ENCODE peak calls at places on chromosomes 6 and 20, in eight cellular contexts. One of them, this sample, is unnamed.

GRCh38 chr20:48025061-48025515 is 239.8 kb upstream of the SULF2 start:
- DNase-seq in right lobe of liver: no peak
- DNase-seq in CD8-positive, alpha-beta T cell: no peak
- DNase-seq in BJ: peak; percentile 77
- DNase-seq in IMR-90: peak; percentile 29
- DNase-seq in sigmoid colon: no peak
- DNase-seq in kidney epithelial cell: peak; percentile 50
- DNase-seq in HL-60: no peak
- DNase-seq in this sample: peak; percentile 95

GRCh38 chr6:168007592-168008338 is 10.3 kb downstream of the KIF25 start:
- DNase-seq in right lobe of liver: no peak
- DNase-seq in kidney epithelial cell: peak; percentile 98
- DNase-seq in CD8-positive, alpha-beta T cell: no peak
- DNase-seq in sigmoid colon: no peak
- DNase-seq in BJ: peak; percentile 93
- DNase-seq in HL-60: no peak
- DNase-seq in IMR-90: peak; percentile 99
- DNase-seq in this sample: peak; percentile 98

GRCh38 chr6:105566503-105566902 is 163.6 kb upstream of the PREP start:
- DNase-seq in BJ: no peak
- DNase-seq in right lobe of liver: no peak
- DNase-seq in kidney epithelial cell: no peak
- DNase-seq in HL-60: no peak
- DNase-seq in sigmoid colon: no peak
- DNase-seq in IMR-90: no peak
- DNase-seq in CD8-positive, alpha-beta T cell: no peak
- DNase-seq in this sample: no peak

GRCh38 chr20:61459705-61460104 is 207.6 kb downstream of the CDH4 start:
- DNase-seq in CD8-positive, alpha-beta T cell: no peak
- DNase-seq in right lobe of liver: no peak
- DNase-seq in kidney epithelial cell: no peak
- DNase-seq in HL-60: no peak
- DNase-seq in sigmoid colon: no peak
- DNase-seq in BJ: no peak
- DNase-seq in IMR-90: no peak
- DNase-seq in this sample: no peak

GRCh38 chr6:135227758-135228157 is 46.6 kb downstream of the MYB start:
- DNase-seq in right lobe of liver: no peak
- DNase-seq in IMR-90: no peak
- DNase-seq in BJ: no peak
- DNase-seq in sigmoid colon: no peak
- DNase-seq in kidney epithelial cell: no peak
- DNase-seq in HL-60: no peak
- DNase-seq in CD8-positive, alpha-beta T cell: no peak
- DNase-seq in this sample: no peak

GRCh38 chr6:121856296-121856695 is 420.9 kb downstream of the GJA1 start:
- DNase-seq in BJ: peak; percentile 65
- DNase-seq in right lobe of liver: no peak
- DNase-seq in HL-60: no peak
- DNase-seq in IMR-90: peak; percentile 55
- DNase-seq in CD8-positive, alpha-beta T cell: no peak
- DNase-seq in sigmoid colon: no peak
- DNase-seq in kidney epithelial cell: no peak
- DNase-seq in this sample: peak; percentile 85

GRCh38 chr6:6619415-6619814 is 30.9 kb downstream of the LY86 start:
- DNase-seq in CD8-positive, alpha-beta T cell: no peak
- DNase-seq in right lobe of liver: no peak
- DNase-seq in sigmoid colon: no peak
- DNase-seq in BJ: no peak
- DNase-seq in kidney epithelial cell: no peak
- DNase-seq in HL-60: no peak
- DNase-seq in IMR-90: no peak
- DNase-seq in this sample: no peak

GRCh38 chr6:115899883-115900282 is 160.8 kb downstream of the FRK start:
- DNase-seq in HL-60: no peak
- DNase-seq in BJ: no peak
- DNase-seq in IMR-90: no peak
- DNase-seq in kidney epithelial cell: no peak
- DNase-seq in right lobe of liver: no peak
- DNase-seq in CD8-positive, alpha-beta T cell: no peak
- DNase-seq in sigmoid colon: no peak
- DNase-seq in this sample: no peak

GRCh38 chr20:48632825-48633619 is 194.8 kb downstream of the PREX1 start:
- DNase-seq in CD8-positive, alpha-beta T cell: no peak
- DNase-seq in kidney epithelial cell: no peak
- DNase-seq in right lobe of liver: peak; percentile 39
- DNase-seq in BJ: no peak
- DNase-seq in HL-60: no peak
- DNase-seq in sigmoid colon: no peak
- DNase-seq in IMR-90: no peak
- DNase-seq in this sample: no peak

GRCh38 chr6:38639498-38640215 is at the start of gene BTBD9:
- DNase-seq in CD8-positive, alpha-beta T cell: peak; percentile 78
- DNase-seq in BJ: peak; percentile 28
- DNase-seq in sigmoid colon: peak; percentile 90
- DNase-seq in HL-60: peak; percentile 66
- DNase-seq in kidney epithelial cell: peak; percentile 14
- DNase-seq in right lobe of liver: peak; percentile 86
- DNase-seq in IMR-90: peak; percentile 83
- DNase-seq in this sample: peak; percentile 76

GRCh38 chr6:313917-314316 is 21.6 kb downstream of the DUSP22 start:
- DNase-seq in sigmoid colon: no peak
- DNase-seq in kidney epithelial cell: no peak
- DNase-seq in right lobe of liver: no peak
- DNase-seq in IMR-90: peak; percentile 36
- DNase-seq in BJ: no peak
- DNase-seq in CD8-positive, alpha-beta T cell: no peak
- DNase-seq in HL-60: no peak
- DNase-seq in this sample: no peak

GRCh38 chr20:59598625-59599310 is 5.6 kb upstream of the PHACTR3 start:
- DNase-seq in HL-60: peak; percentile 26
- DNase-seq in sigmoid colon: no peak
- DNase-seq in kidney epithelial cell: no peak
- DNase-seq in right lobe of liver: peak; percentile 45
- DNase-seq in CD8-positive, alpha-beta T cell: no peak
- DNase-seq in IMR-90: no peak
- DNase-seq in BJ: no peak
- DNase-seq in this sample: peak; percentile 23

GRCh38 chr20:2871111-2871465 is 2.2 kb upstream of the PTPRA start:
- DNase-seq in IMR-90: peak; percentile 16
- DNase-seq in right lobe of liver: no peak
- DNase-seq in CD8-positive, alpha-beta T cell: no peak
- DNase-seq in BJ: no peak
- DNase-seq in sigmoid colon: peak; percentile 43
- DNase-seq in kidney epithelial cell: no peak
- DNase-seq in HL-60: no peak
- DNase-seq in this sample: peak; percentile 32

GRCh38 chr20:695165-695866 is 19.7 kb upstream of the SCRT2 start:
- DNase-seq in right lobe of liver: no peak
- DNase-seq in HL-60: no peak
- DNase-seq in kidney epithelial cell: no peak
- DNase-seq in sigmoid colon: peak; percentile 9
- DNase-seq in BJ: no peak
- DNase-seq in CD8-positive, alpha-beta T cell: no peak
- DNase-seq in IMR-90: no peak
- DNase-seq in this sample: no peak

GRCh38 chr6:153301602-153302001 is 170.5 kb upstream of the RGS17 start:
- DNase-seq in BJ: no peak
- DNase-seq in HL-60: no peak
- DNase-seq in right lobe of liver: no peak
- DNase-seq in kidney epithelial cell: no peak
- DNase-seq in IMR-90: no peak
- DNase-seq in sigmoid colon: no peak
- DNase-seq in CD8-positive, alpha-beta T cell: no peak
- DNase-seq in this sample: no peak

GRCh38 chr6:15569035-15569995 is 93.5 kb downstream of the DTNBP1 start:
- DNase-seq in IMR-90: no peak
- DNase-seq in CD8-positive, alpha-beta T cell: no peak
- DNase-seq in kidney epithelial cell: no peak
- DNase-seq in right lobe of liver: no peak
- DNase-seq in HL-60: peak; percentile 38
- DNase-seq in BJ: no peak
- DNase-seq in sigmoid colon: no peak
- DNase-seq in this sample: no peak

GRCh38 chr6:114747995-114748625 is 405.3 kb upstream of the HS3ST5 start:
- DNase-seq in right lobe of liver: no peak
- DNase-seq in sigmoid colon: no peak
- DNase-seq in BJ: no peak
- DNase-seq in IMR-90: peak; percentile 45
- DNase-seq in kidney epithelial cell: peak; percentile 5
- DNase-seq in HL-60: peak; percentile 21
- DNase-seq in CD8-positive, alpha-beta T cell: no peak
- DNase-seq in this sample: peak; percentile 51

GRCh38 chr6:107122748-107123147 is 7.4 kb upstream of the BEND3 start:
- DNase-seq in sigmoid colon: no peak
- DNase-seq in right lobe of liver: no peak
- DNase-seq in kidney epithelial cell: no peak
- DNase-seq in IMR-90: no peak
- DNase-seq in HL-60: no peak
- DNase-seq in CD8-positive, alpha-beta T cell: no peak
- DNase-seq in BJ: no peak
- DNase-seq in this sample: no peak
- TF ChIP-seq CTCF in sigmoid colon: no peak
- TF ChIP-seq CTCF in right lobe of liver: no peak
- TF ChIP-seq CTCF in kidney epithelial cell: no peak
- TF ChIP-seq CTCF in IMR-90: no peak
- TF ChIP-seq CTCF in HL-60: no peak
- TF ChIP-seq CTCF in CD8-positive, alpha-beta T cell: no peak
- TF ChIP-seq CTCF in BJ: no peak
- TF ChIP-seq CTCF in this sample: no peak

DNA sequence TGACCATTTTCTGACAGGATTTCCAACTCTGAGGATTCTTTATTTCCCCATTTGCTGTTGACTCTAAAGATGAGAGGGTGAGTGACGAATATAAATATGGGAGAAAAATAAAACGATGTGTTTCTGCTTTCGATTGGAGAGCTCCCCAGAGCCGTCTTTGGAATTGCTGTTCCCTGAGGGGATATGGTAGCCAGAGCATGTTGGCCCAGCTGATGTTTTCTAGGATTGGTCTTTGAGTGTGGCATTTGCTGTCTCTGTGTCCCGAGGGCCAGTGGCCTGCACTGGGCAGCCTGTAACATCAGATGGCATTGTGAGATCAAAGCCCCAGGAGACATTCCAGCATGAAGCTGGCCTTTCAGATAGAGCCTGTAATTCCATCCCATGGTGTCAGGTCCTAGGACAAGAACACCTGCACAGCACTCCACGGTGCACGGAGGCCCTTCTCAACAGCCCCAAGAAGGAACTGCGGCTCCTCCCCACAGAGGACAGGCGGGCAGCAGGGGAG is 26.7 kb downstream of the PKIG start:
- DNase-seq in sigmoid colon: no peak
- DNase-seq in CD8-positive, alpha-beta T cell: no peak
- DNase-seq in kidney epithelial cell: no peak
- DNase-seq in HL-60: no peak
- DNase-seq in right lobe of liver: no peak
- DNase-seq in IMR-90: no peak
- DNase-seq in BJ: no peak
- DNase-seq in this sample: no peak
- H3K4me3 ChIP-seq in sigmoid colon: peak overlapping the region; percentile 38
- H3K4me3 ChIP-seq in CD8-positive, alpha-beta T cell: no peak overlapping the region
- H3K4me3 ChIP-seq in kidney epithelial cell: no peak overlapping the region
- H3K4me3 ChIP-seq in HL-60: no peak overlapping the region
- H3K4me3 ChIP-seq in right lobe of liver: no peak overlapping the region
- H3K4me3 ChIP-seq in IMR-90: no peak overlapping the region
- H3K4me3 ChIP-seq in BJ: no peak overlapping the region
- H3K4me3 ChIP-seq in this sample: no peak overlapping the region

DNA sequence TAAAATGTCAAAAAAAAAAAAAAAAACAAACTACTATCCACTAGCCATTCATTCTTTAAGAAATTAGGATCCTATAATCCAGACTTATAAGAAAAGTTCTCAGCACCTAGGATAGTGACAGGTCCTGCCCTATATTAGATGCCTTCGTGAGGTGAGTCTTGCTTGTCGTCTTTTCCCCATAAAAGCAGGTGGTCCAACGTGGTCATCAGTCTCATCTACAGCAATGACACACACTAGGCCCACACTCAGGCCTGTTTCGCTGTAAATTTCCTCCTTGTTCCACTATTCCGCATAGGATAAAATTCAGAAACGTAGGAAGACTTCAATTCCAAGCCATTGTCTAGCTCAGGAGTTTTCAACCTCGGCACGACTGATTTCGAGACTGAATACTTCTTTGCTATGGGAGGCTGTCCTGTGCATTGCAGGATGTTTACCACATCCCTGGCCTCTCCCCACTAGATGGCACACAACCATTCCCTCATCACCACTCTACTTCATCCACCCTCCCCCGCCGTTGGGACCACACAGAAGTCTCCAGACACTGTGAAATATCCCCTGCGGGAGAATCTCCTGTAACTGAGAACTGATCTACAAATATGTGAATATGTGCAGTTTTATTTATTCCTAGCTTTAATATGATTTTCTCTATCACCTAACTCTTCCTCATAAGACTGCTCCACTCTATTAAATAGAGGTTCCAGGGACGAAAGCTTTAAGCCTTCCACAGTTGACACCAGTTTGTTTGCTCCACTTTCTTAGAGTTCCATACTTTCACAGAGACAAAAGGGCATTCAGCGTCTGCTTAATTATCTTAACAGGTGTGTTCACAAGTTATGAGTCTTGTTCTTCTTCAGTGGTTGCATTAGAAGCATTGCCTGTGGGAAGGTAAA is 346.3 kb downstream of the BMP2 start:
- DNase-seq in sigmoid colon: no peak
- DNase-seq in CD8-positive, alpha-beta T cell: no peak
- DNase-seq in BJ: no peak
- DNase-seq in HL-60: no peak
- DNase-seq in IMR-90: peak; percentile 1
- DNase-seq in kidney epithelial cell: no peak
- DNase-seq in right lobe of liver: no peak
- DNase-seq in this sample: peak; percentile 11
- TF ChIP-seq CTCF in sigmoid colon: no peak
- TF ChIP-seq CTCF in CD8-positive, alpha-beta T cell: no peak
- TF ChIP-seq CTCF in BJ: peak; percentile 22
- TF ChIP-seq CTCF in HL-60: no peak
- TF ChIP-seq CTCF in IMR-90: peak; percentile 7
- TF ChIP-seq CTCF in kidney epithelial cell: peak; percentile 64
- TF ChIP-seq CTCF in right lobe of liver: peak; percentile 64
- TF ChIP-seq CTCF in this sample: peak; percentile 54

DNA sequence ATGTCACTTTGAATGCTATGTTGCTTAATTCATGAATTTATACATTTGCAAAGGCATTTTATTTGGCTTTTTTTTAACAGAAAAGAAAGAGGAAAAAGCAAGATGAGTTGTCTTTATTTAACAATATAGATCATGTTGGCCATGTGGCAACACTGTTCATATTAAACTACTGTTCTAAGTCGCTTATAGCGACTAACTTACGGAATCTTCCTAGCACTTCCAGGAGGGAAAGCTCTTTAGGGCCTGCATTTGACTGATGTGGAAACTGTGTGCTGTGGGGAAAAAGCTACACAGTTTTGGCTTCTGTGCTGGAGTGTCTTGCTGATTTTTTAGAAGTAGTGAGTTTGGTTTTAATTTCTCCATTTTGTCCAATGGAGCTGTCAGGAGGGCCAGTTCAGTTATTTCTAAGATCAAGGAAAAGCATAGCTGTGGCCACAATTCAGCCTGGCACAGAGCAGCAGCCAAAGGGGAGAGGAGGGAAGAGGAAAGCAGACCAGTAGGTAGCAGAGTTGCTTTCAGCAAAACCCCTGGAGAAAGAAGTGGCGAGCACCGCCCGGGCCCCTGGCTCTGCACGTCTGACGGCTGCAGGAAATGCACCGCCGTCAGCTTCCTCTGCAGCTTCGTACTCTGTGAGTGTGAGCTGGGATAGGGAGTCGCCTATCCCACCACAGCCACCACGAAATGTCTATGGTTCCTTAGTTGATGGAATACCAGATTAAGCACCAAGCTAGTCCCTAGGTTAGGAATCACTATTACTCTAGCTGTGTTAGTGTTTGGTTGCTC is 80.2 kb upstream of the NAA20 start:
- DNase-seq in HL-60: peak; percentile 21
- DNase-seq in kidney epithelial cell: no peak
- DNase-seq in BJ: no peak
- DNase-seq in right lobe of liver: peak; percentile 61
- DNase-seq in IMR-90: no peak
- DNase-seq in sigmoid colon: no peak
- DNase-seq in CD8-positive, alpha-beta T cell: no peak
- DNase-seq in this sample: no peak
- H3K4me3 ChIP-seq in HL-60: no peak overlapping the region
- H3K4me3 ChIP-seq in kidney epithelial cell: no peak overlapping the region
- H3K4me3 ChIP-seq in BJ: no peak overlapping the region
- H3K4me3 ChIP-seq in right lobe of liver: peak overlapping the region; percentile 22
- H3K4me3 ChIP-seq in IMR-90: no peak overlapping the region
- H3K4me3 ChIP-seq in sigmoid colon: peak overlapping the region; percentile 2
- H3K4me3 ChIP-seq in CD8-positive, alpha-beta T cell: no peak overlapping the region
- H3K4me3 ChIP-seq in this sample: no peak overlapping the region